ENCODE peak calls at places on chromosomes 11 and 22, in seven cellular contexts. A is IMR-90, W is H9, N is mesenchymal stem cell, X is mesendoderm, P is H1, U is trophoblast cell. V is an unnamed sample.

GRCh38 chr11:17013548-17014320 is 480 bp downstream of the PLEKHA7 start:
- DNase-seq in X (peak), N (no peak), U (peak), P (no peak), A (no peak), W (peak), V (peak)

GRCh38 chr11:16785520-16786128 is 47.2 kb downstream of the C11orf58 start:
- DNase-seq in W (peak), A (peak), N (peak), P (no peak), U (peak), X (peak), V (peak)

GRCh38 chr11:78449866-78450265 is 32.2 kb upstream of the GAB2 start:
- DNase-seq in N (peak), P (no peak), U (peak), W (no peak), A (peak), X (no peak), V (no peak)

GRCh38 chr11:67287355-67288197 is 1.5 kb upstream of the ANKRD13D start:
- DNase-seq in P (no peak), N (no peak), X (no peak), U (no peak), A (no peak), W (no peak), V (no peak)

GRCh38 chr11:126305699-126306098 is 1.8 kb downstream of the DCPS start:
- DNase-seq in P (no peak), U (no peak), X (no peak), A (no peak), W (no peak), N (no peak), V (no peak)

GRCh38 chr11:74004694-74005615 is 3.9 kb downstream of the UCP3 start:
- DNase-seq in P (no peak), X (no peak), N (no peak), U (no peak), W (no peak), A (no peak), V (no peak)

GRCh38 chr11:84300112-84300511 is 1013.9 kb upstream of the CCDC90B start:
- DNase-seq in W (no peak), X (no peak), A (no peak), P (no peak), U (no peak), N (no peak), V (no peak)

GRCh38 chr11:78808903-78809302 is 234.2 kb upstream of the NARS2 start:
- DNase-seq in X (no peak), A (no peak), W (no peak), U (no peak), P (no peak), N (peak), V (no peak)

GRCh38 chr11:132874638-132875037 is 657.7 kb downstream of the OPCML start:
- DNase-seq in N (peak), P (no peak), A (peak), W (no peak), U (no peak), X (no peak), V (no peak)

GRCh38 chr22:40678493-40679248 is 613 bp upstream of the MCHR1 start:
- DNase-seq in A (no peak), X (no peak), U (no peak), P (no peak), W (no peak), N (no peak), V (no peak)

GRCh38 chr11:86737752-86738151 is 62.6 kb upstream of the PRSS23 start:
- DNase-seq in P (no peak), A (peak), X (no peak), U (no peak), N (peak), W (no peak), V (no peak)

GRCh38 chr22:33271390-33272161 is 213.4 kb upstream of the SYN3 start:
- DNase-seq in N (no peak), P (no peak), X (no peak), W (no peak), A (peak), U (no peak), V (no peak)

GRCh38 chr11:617912-618682 is 2.3 kb upstream of the IRF7 start:
- DNase-seq in N (no peak), P (no peak), W (no peak), X (no peak), U (no peak), A (no peak), V (no peak)

GRCh38 chr11:31487848-31488247 is 21.6 kb downstream of the IMMP1L start:
- DNase-seq in A (peak), W (no peak), U (peak), N (peak), X (peak), P (no peak), V (peak)

GRCh38 chr22:37162221-37163095 is 12.7 kb upstream of the IL2RB start:
- DNase-seq in P (no peak), U (no peak), N (peak), W (no peak), X (no peak), A (no peak), V (no peak)

GRCh38 chr11:104151404-104152204 is 12.3 kb downstream of the PDGFD start:
- DNase-seq in U (peak), W (no peak), X (no peak), N (peak), P (no peak), A (no peak), V (no peak)

GRCh38 chr22:38973289-38974169 is 8.6 kb upstream of the APOBEC3B start:
- DNase-seq in X (peak), U (peak), A (peak), W (peak), P (peak), N (peak), V (peak)

GRCh38 chr11:63813035-63813562 is at the start of gene SPINDOC:
- DNase-seq in N (peak), W (peak), U (peak), X (peak), P (no peak), A (peak), V (peak)

GRCh38 chr11:116852261-116853125 is 15.1 kb upstream of the APOA1 start:
- DNase-seq in U (no peak), W (no peak), A (peak), P (no peak), X (no peak), N (peak), V (no peak)

GRCh38 chr11:61797263-61797944 is 4.7 kb downstream of the FEN1 start:
- DNase-seq in N (peak), X (peak), P (no peak), W (peak), A (peak), U (peak), V (peak)

GRCh38 chr11:26820739-26821138 is 98.9 kb upstream of the SLC5A12 start:
- DNase-seq in W (no peak), P (no peak), A (peak), U (peak), X (no peak), N (peak), V (no peak)

GRCh38 chr11:11569936-11570491 is 51.8 kb downstream of the GALNT18 start:
- DNase-seq in A (no peak), N (no peak), U (peak), X (no peak), W (no peak), P (no peak), V (no peak)

GRCh38 chr22:42979606-42980005 is 35.3 kb downstream of the PACSIN2 start:
- DNase-seq in U (no peak), N (no peak), X (no peak), P (no peak), W (no peak), A (no peak), V (no peak)

GRCh38 chr11:70048279-70049024 is 29.7 kb upstream of the ANO1 start:
- DNase-seq in A (no peak), P (no peak), U (peak), W (peak), N (peak), X (peak), V (peak)

GRCh38 chr11:12794556-12795230 is 120.5 kb downstream of the TEAD1 start:
- DNase-seq in N (no peak), X (peak), U (no peak), A (no peak), W (no peak), P (no peak), V (no peak)

GRCh38 chr11:131290111-131290510 is 80.3 kb upstream of the NTM start:
- DNase-seq in N (no peak), X (peak), W (no peak), A (no peak), U (no peak), P (no peak), V (no peak)

GRCh38 chr11:110298298-110298765 is 1.9 kb upstream of the RDX start:
- DNase-seq in P (no peak), W (no peak), A (no peak), X (peak), U (peak), N (no peak), V (no peak)

GRCh38 chr11:77092382-77092781 is 10.3 kb upstream of the OMP start:
- DNase-seq in W (no peak), N (no peak), P (no peak), A (no peak), X (no peak), U (no peak), V (no peak)

GRCh38 chr22:42902875-42903510 is 45.9 kb upstream of the ARFGAP3 start:
- DNase-seq in A (peak), P (peak), U (peak), X (peak), W (peak), N (peak), V (no peak)

GRCh38 chr11:79059171-79059570 is 381.7 kb downstream of the TENM4 start:
- DNase-seq in W (no peak), A (no peak), U (peak), X (no peak), P (no peak), N (no peak), V (no peak)

GRCh38 chr22:38431266-38432010 is 23.6 kb downstream of the KCNJ4 start:
- DNase-seq in U (no peak), A (no peak), X (peak), N (no peak), W (peak), P (no peak), V (no peak)

GRCh38 chr22:35313311-35314121 is 13.8 kb downstream of the TOM1 start:
- DNase-seq in P (no peak), X (no peak), N (peak), W (no peak), A (peak), U (peak), V (no peak)

GRCh38 chr11:1516273-1517067 is 29.9 kb upstream of the MOB2 start:
- DNase-seq in W (no peak), A (peak), N (peak), U (no peak), P (no peak), X (no peak), V (no peak)

GRCh38 chr11:109597336-109597735 is 175.3 kb downstream of the C11orf87 start:
- DNase-seq in A (no peak), P (no peak), X (no peak), U (no peak), N (no peak), W (no peak), V (no peak)

GRCh38 chr11:93477684-93478234 is 65.4 kb downstream of the SMCO4 start:
- DNase-seq in W (peak), X (peak), U (no peak), A (peak), P (peak), N (peak), V (peak)

GRCh38 chr11:74468058-74468457 is 709 bp upstream of the KCNE3 start:
- DNase-seq in W (no peak), X (peak), P (no peak), N (no peak), U (no peak), A (no peak), V (no peak)

GRCh38 chr11:2940166-2940929 is 11.1 kb upstream of the PHLDA2 start:
- DNase-seq in P (no peak), X (no peak), N (peak), W (peak), U (peak), A (no peak), V (no peak)

GRCh38 chr11:71999360-71999759 is 651 bp downstream of the IL18BP start:
- DNase-seq in X (peak), P (no peak), N (peak), A (peak), U (peak), W (no peak), V (no peak)

GRCh38 chr22:48436201-48436931 is 1391.3 kb downstream of the BRD1 start:
- DNase-seq in W (no peak), P (no peak), N (no peak), X (no peak), A (no peak), U (no peak), V (no peak)
- H3K23ac ChIP-seq in W (no peak), P (no peak), N (no peak), X (no peak), A (no peak), U (no peak), V (no peak)

DNA sequence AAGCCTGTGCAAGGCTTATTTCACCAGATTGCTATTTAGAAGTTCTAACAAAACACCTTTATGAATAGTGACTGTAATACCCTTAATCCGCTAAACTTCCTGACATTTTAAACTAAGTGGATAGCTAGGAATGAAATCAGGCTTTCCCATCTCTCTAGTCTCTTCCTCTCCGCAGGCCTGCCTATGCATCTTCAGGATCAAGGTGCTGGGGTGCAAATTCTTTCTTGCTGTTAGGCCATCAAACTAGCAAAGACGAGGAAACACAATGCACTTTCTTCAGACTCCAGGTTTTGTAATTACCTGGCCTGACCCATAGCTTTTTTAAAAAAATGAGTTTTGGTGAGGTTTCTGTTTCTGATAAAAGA is 149.4 kb downstream of the DBX1 start:
- DNase-seq in N (no peak), U (peak), P (no peak), X (peak), W (no peak), A (no peak), V (no peak)
- H3K4me2 ChIP-seq in N (no peak), U (no peak), P (no peak), X (no peak), W (no peak), A (no peak), V (no peak)

GRCh38 chr11:134257101-134257500 is 3.7 kb downstream of the ACAD8 start:
- DNase-seq in W (no peak), P (no peak), X (no peak), A (no peak), U (no peak), N (no peak), V (no peak)

GRCh38 chr11:134250675-134251074 is 2.5 kb downstream of the THYN1 start:
- DNase-seq in P (no peak), N (no peak), A (no peak), U (no peak), X (no peak), W (no peak), V (no peak)

GRCh38 chr11:134253189-134253993 is at the start of the genes ACAD8 and THYN1:
- DNase-seq in A (peak), U (peak), P (peak), X (peak), W (peak), N (peak), V (peak)

GRCh38 chr11:134252539-134253188 is 488 bp downstream of the THYN1 start:
- DNase-seq in N (no peak), W (peak), X (no peak), A (peak), P (no peak), U (peak), V (peak)

GRCh38 chr11:134254433-134254832 is 1.1 kb downstream of the ACAD8 start:
- DNase-seq in U (no peak), P (no peak), X (no peak), N (no peak), W (no peak), A (no peak), V (no peak)
- H3K23ac ChIP-seq in U (no peak), P (no peak), X (no peak), N (no peak), W (no peak), A (no peak), V (no peak)

GRCh38 chr11:18429349-18429748 is 17.2 kb downstream of the LDHC start:
- DNase-seq in N (no peak), P (no peak), U (no peak), A (no peak), X (no peak), W (no peak), V (no peak)

GRCh38 chr11:18427240-18427639 is 15.1 kb downstream of the LDHC start:
- DNase-seq in W (no peak), P (no peak), A (no peak), X (no peak), N (no peak), U (no peak), V (no peak)
- H3K4me2 ChIP-seq in W (no peak), P (no peak), A (no peak), X (no peak), N (no peak), U (no peak), V (no peak)

GRCh38 chr22:46655861-46656608 is 35.8 kb downstream of the GRAMD4 start:
- DNase-seq in P (no peak), U (no peak), W (no peak), A (no peak), X (no peak), N (no peak), V (no peak)

GRCh38 chr22:46656856-46657654 is 36.9 kb downstream of the GRAMD4 start:
- DNase-seq in P (no peak), U (no peak), W (no peak), N (no peak), A (no peak), X (no peak), V (no peak)

GRCh38 chr22:46659059-46659790 is 39.0 kb downstream of the GRAMD4 start:
- DNase-seq in U (no peak), W (no peak), P (no peak), N (no peak), A (no peak), X (no peak), V (no peak)

GRCh38 chr22:46657996-46658947 is 38.1 kb downstream of the GRAMD4 start:
- DNase-seq in X (no peak), A (no peak), N (no peak), W (no peak), U (no peak), P (no peak), V (no peak)

DNA sequence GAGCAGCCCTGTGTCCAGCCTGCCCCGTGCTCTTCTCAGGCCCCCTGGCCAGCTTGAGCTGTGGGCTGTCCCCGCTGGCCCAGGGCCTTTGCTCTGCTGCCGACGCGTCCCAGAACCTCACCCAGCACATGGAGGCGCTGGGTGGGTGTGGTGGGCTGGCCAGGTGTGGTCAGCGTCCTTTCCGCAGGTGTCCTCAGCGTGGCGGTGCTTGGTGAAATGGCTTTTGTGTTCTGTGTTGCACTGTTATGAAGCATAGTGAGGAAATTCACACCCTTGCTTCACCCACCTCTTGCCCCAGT is 37.4 kb downstream of the GRAMD4 start:
- DNase-seq in A (no peak), X (no peak), P (no peak), U (no peak), N (no peak), W (no peak), V (no peak)
- H3K23ac ChIP-seq in A (no peak), X (no peak), P (no peak), U (no peak), N (no peak), W (no peak), V (no peak)

DNA sequence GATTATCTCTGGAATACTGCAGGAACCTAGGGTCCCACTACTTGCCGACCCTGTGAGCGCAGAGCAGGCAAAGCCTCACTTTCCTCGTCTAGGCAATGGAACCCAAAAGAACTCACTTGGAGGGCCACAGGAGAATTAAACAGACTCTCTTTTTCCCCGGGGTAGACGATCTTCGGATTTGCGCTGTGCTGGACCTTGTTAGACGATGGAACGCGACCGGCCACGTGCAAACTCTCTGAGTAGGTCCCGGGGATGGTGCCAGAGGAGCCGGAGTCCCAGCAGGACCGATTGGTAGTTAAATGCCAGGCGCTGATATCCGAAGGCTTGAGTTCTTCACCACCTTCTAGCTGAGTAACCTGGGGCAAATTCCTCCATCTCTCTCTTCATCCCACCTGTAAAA is 1.0 kb upstream of the SLC1A2 start:
- DNase-seq in A (no peak), N (no peak), P (no peak), X (peak), U (no peak), W (peak), V (peak)
- H3K4me2 ChIP-seq in A (no peak), N (peak), P (peak), X (peak), U (peak), W (peak), V (peak)

GRCh38 chr22:27989758-27990450 is 70.8 kb upstream of the PITPNB start:
- DNase-seq in U (no peak), A (no peak), N (no peak), P (no peak), X (no peak), W (peak), V (no peak)
- H3K23ac ChIP-seq in U (no peak), A (no peak), N (no peak), P (no peak), X (no peak), W (no peak), V (peak)

DNA sequence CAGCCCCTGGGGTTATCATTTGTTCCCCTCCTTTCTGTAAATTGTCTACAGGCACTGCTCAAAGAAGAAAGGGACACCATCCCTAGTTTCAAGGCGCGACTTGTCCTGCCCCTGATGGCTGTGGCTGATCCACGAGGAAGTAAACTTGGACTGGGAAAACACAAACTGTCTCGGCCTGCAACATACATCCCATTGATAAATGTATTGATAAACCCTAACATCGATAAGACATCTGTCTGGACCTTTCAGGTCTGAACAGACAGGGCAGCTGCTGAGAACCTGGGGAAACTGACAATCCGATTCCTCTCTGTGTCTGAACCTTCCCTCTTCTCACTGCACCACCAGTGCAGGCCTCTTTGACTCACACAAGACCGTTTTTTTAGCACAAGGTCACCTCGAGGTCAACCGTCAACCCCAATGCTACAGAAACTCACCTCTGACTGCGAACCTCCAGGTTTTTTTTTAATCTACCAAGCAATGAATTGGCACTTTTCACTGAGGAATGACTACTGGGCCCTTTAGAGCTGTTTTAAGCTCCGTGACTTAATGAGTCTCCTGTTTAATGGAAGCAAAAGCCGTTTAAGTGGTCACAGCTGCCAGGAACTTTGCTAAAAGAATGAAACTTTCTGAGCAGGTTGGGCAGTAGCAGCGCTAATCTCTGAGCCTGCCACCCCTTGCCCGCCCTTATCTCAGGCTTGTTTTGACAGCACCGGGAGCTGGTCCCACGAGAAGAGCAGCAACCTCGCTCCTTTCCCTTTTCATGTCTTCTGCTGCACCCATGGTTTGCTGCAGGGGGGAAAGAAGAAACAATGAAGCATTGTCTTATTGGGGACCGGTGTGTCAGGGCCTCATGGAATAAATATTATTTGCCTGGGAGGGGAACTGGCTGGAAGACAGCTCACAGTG is 203.7 kb upstream of the TMEM45B start:
- DNase-seq in A (no peak), N (no peak), X (no peak), P (no peak), W (no peak), U (no peak), V (no peak)
- H3K4me2 ChIP-seq in A (no peak), N (no peak), X (no peak), P (no peak), W (no peak), U (no peak), V (no peak)

GRCh38 chr22:50085211-50085999 is at the start of gene MLC1:
- DNase-seq in N (no peak), X (no peak), P (no peak), U (no peak), A (peak), W (no peak), V (no peak)
- H3K23ac ChIP-seq in N (no peak), X (no peak), P (no peak), U (no peak), A (no peak), W (no peak), V (peak)